ENCODE peak calls at places on chromosomes 7 and 10, in ten cellular contexts. One of them, this sample, is unnamed.

GRCh38 chr10:114917459-114917858 is 20.5 kb upstream of the TRUB1 start:
- DNase-seq in endodermal cell: no peak
- DNase-seq in stomach: no peak
- DNase-seq in Peyer's patch: no peak
- DNase-seq in BJ: no peak
- DNase-seq in brain microvascular endothelial cell: no peak
- DNase-seq in astrocyte of the spinal cord: no peak
- DNase-seq in tibial nerve: no peak
- DNase-seq in psoas muscle: no peak
- DNase-seq in cardiac fibroblast: no peak
- DNase-seq in this sample: no peak

GRCh38 chr7:149880871-149881301 is 7.1 kb downstream of the ATP6V0E2 start:
- DNase-seq in astrocyte of the spinal cord: no peak
- DNase-seq in Peyer's patch: no peak
- DNase-seq in psoas muscle: no peak
- DNase-seq in endodermal cell: peak
- DNase-seq in BJ: no peak
- DNase-seq in tibial nerve: no peak
- DNase-seq in brain microvascular endothelial cell: no peak
- DNase-seq in cardiac fibroblast: no peak
- DNase-seq in stomach: no peak
- DNase-seq in this sample: no peak

GRCh38 chr10:125063256-125063945 is 97.0 kb downstream of the CTBP2 start:
- DNase-seq in stomach: no peak
- DNase-seq in psoas muscle: peak
- DNase-seq in brain microvascular endothelial cell: no peak
- DNase-seq in Peyer's patch: no peak
- DNase-seq in astrocyte of the spinal cord: no peak
- DNase-seq in endodermal cell: no peak
- DNase-seq in tibial nerve: no peak
- DNase-seq in cardiac fibroblast: no peak
- DNase-seq in BJ: peak
- DNase-seq in this sample: no peak

GRCh38 chr10:78781251-78781913 is 287.4 kb upstream of the ZMIZ1 start:
- DNase-seq in tibial nerve: no peak
- DNase-seq in BJ: no peak
- DNase-seq in Peyer's patch: no peak
- DNase-seq in endodermal cell: peak
- DNase-seq in psoas muscle: no peak
- DNase-seq in astrocyte of the spinal cord: no peak
- DNase-seq in cardiac fibroblast: no peak
- DNase-seq in brain microvascular endothelial cell: no peak
- DNase-seq in stomach: no peak
- DNase-seq in this sample: no peak

GRCh38 chr7:155163696-155164095 is 93.6 kb downstream of the HTR5A start:
- DNase-seq in stomach: peak
- DNase-seq in psoas muscle: no peak
- DNase-seq in astrocyte of the spinal cord: no peak
- DNase-seq in cardiac fibroblast: no peak
- DNase-seq in endodermal cell: no peak
- DNase-seq in tibial nerve: no peak
- DNase-seq in brain microvascular endothelial cell: no peak
- DNase-seq in BJ: no peak
- DNase-seq in Peyer's patch: no peak
- DNase-seq in this sample: no peak

GRCh38 chr10:68517188-68517587 is 10.1 kb downstream of the SLC25A16 start:
- DNase-seq in endodermal cell: no peak
- DNase-seq in BJ: no peak
- DNase-seq in tibial nerve: no peak
- DNase-seq in Peyer's patch: peak
- DNase-seq in psoas muscle: no peak
- DNase-seq in cardiac fibroblast: no peak
- DNase-seq in stomach: no peak
- DNase-seq in astrocyte of the spinal cord: no peak
- DNase-seq in brain microvascular endothelial cell: no peak
- DNase-seq in this sample: no peak

GRCh38 chr10:74371696-74372095 is 220.7 kb downstream of the ADK start:
- DNase-seq in Peyer's patch: no peak
- DNase-seq in endodermal cell: no peak
- DNase-seq in BJ: no peak
- DNase-seq in astrocyte of the spinal cord: peak
- DNase-seq in cardiac fibroblast: peak
- DNase-seq in stomach: no peak
- DNase-seq in tibial nerve: no peak
- DNase-seq in brain microvascular endothelial cell: peak
- DNase-seq in psoas muscle: no peak
- DNase-seq in this sample: no peak

GRCh38 chr10:93437946-93438795 is 44.0 kb downstream of the MYOF start:
- DNase-seq in tibial nerve: no peak
- DNase-seq in psoas muscle: no peak
- DNase-seq in BJ: no peak
- DNase-seq in Peyer's patch: no peak
- DNase-seq in cardiac fibroblast: peak
- DNase-seq in endodermal cell: no peak
- DNase-seq in brain microvascular endothelial cell: peak
- DNase-seq in stomach: no peak
- DNase-seq in astrocyte of the spinal cord: peak
- DNase-seq in this sample: peak

GRCh38 chr10:111035542-111035941 is 41.3 kb upstream of the ADRA2A start:
- DNase-seq in tibial nerve: no peak
- DNase-seq in endodermal cell: no peak
- DNase-seq in brain microvascular endothelial cell: no peak
- DNase-seq in psoas muscle: no peak
- DNase-seq in BJ: no peak
- DNase-seq in Peyer's patch: no peak
- DNase-seq in cardiac fibroblast: peak
- DNase-seq in astrocyte of the spinal cord: peak
- DNase-seq in stomach: no peak
- DNase-seq in this sample: no peak

GRCh38 chr10:111039522-111039921 is 37.3 kb upstream of the ADRA2A start:
- DNase-seq in astrocyte of the spinal cord: no peak
- DNase-seq in psoas muscle: no peak
- DNase-seq in stomach: no peak
- DNase-seq in endodermal cell: no peak
- DNase-seq in BJ: no peak
- DNase-seq in cardiac fibroblast: no peak
- DNase-seq in brain microvascular endothelial cell: no peak
- DNase-seq in Peyer's patch: no peak
- DNase-seq in tibial nerve: no peak
- DNase-seq in this sample: no peak

GRCh38 chr10:111034598-111035310 is 42.1 kb upstream of the ADRA2A start:
- DNase-seq in BJ: peak
- DNase-seq in brain microvascular endothelial cell: no peak
- DNase-seq in Peyer's patch: no peak
- DNase-seq in stomach: no peak
- DNase-seq in cardiac fibroblast: peak
- DNase-seq in tibial nerve: no peak
- DNase-seq in astrocyte of the spinal cord: peak
- DNase-seq in psoas muscle: no peak
- DNase-seq in endodermal cell: no peak
- DNase-seq in this sample: no peak

DNA sequence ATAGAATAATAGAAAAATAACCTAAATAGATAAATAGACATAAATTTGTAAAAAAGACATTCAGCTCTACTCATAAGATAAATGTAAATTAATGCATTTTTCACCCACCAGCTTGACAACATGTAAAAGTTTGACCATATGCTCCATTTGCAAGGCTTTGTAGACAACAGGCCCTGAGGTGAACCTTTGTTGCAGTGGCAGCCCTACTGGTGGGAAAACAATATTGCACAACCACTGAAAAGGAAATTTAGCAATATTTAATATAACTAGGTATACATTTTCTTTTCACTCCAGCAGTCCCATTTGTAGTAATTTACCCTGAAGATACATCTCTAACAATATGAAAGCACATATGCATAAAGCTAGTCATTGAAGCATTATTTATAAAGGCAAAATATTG is 39.0 kb upstream of the ADRA2A start:
- DNase-seq in brain microvascular endothelial cell: no peak
- DNase-seq in astrocyte of the spinal cord: no peak
- DNase-seq in tibial nerve: no peak
- DNase-seq in endodermal cell: no peak
- DNase-seq in Peyer's patch: no peak
- DNase-seq in psoas muscle: no peak
- DNase-seq in cardiac fibroblast: peak
- DNase-seq in stomach: no peak
- DNase-seq in BJ: no peak
- DNase-seq in this sample: no peak
- TF ChIP-seq CTCF in brain microvascular endothelial cell: peak
- TF ChIP-seq CTCF in astrocyte of the spinal cord: peak
- TF ChIP-seq CTCF in tibial nerve: no peak
- TF ChIP-seq CTCF in endodermal cell: peak
- TF ChIP-seq CTCF in Peyer's patch: peak
- TF ChIP-seq CTCF in psoas muscle: no peak
- TF ChIP-seq CTCF in cardiac fibroblast: peak
- TF ChIP-seq CTCF in stomach: no peak
- TF ChIP-seq CTCF in BJ: peak
- TF ChIP-seq CTCF in this sample: peak

DNA sequence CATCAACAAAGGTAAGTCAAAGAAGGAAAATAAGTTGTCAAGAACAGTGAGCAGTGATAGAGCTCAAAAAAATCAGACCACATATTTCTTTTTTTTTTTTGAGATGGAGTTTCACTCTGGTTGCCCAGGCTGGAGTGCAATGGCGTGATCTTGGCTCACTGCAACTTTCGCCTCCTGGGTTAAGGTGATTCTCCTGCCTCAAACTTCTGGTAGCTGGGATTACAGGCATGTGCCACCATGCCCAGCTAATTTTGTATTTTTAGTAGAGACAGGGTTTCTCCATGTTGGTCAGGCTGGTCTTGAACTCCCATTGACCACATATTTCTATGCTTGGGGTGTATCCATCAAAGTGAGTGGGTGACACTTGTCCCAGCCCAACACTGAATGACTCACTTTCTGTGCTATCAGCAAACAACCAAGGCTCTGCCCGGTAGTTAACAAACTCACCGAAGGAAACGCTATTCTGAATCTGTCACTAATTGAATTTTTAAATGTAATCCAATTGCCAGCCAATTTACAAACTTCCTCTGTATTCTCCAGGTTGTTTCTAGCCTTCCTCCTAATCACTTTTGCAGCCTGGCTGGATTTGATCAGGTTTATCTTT is 19.6 kb upstream of the SMNDC1 start:
- DNase-seq in astrocyte of the spinal cord: no peak
- DNase-seq in stomach: no peak
- DNase-seq in tibial nerve: no peak
- DNase-seq in cardiac fibroblast: no peak
- DNase-seq in psoas muscle: no peak
- DNase-seq in brain microvascular endothelial cell: peak
- DNase-seq in BJ: no peak
- DNase-seq in Peyer's patch: no peak
- DNase-seq in endodermal cell: peak
- DNase-seq in this sample: peak
- H3K4me3 ChIP-seq in astrocyte of the spinal cord: no peak
- H3K4me3 ChIP-seq in stomach: no peak
- H3K4me3 ChIP-seq in tibial nerve: no peak
- H3K4me3 ChIP-seq in cardiac fibroblast: no peak
- H3K4me3 ChIP-seq in psoas muscle: no peak
- H3K4me3 ChIP-seq in brain microvascular endothelial cell: no peak
- H3K4me3 ChIP-seq in BJ: no peak
- H3K4me3 ChIP-seq in Peyer's patch: no peak
- H3K4me3 ChIP-seq in endodermal cell: no peak
- H3K4me3 ChIP-seq in this sample: no peak

DNA sequence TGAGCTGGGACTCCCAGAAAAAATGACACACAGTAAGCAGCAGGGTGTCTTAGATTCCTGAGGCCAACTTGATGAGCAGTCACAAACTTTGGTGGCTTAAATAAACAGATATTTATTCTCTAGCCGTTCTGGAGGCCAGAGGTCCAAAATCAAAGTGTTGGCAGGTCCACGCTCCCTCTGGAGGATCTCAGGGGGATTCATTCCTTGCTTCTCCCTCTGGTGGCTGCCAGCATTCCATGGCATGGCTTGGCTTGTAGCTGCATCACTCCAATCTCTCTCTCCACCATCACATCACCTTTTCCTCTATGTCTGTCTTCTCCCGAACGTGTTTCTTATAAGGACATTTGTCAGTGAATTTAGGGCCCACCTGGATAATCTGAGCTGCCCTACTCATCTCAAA is 98.4 kb downstream of the OSBPL3 start:
- DNase-seq in endodermal cell: peak
- DNase-seq in BJ: no peak
- DNase-seq in stomach: no peak
- DNase-seq in astrocyte of the spinal cord: no peak
- DNase-seq in Peyer's patch: no peak
- DNase-seq in cardiac fibroblast: no peak
- DNase-seq in tibial nerve: no peak
- DNase-seq in brain microvascular endothelial cell: no peak
- DNase-seq in psoas muscle: no peak
- DNase-seq in this sample: no peak
- TF ChIP-seq CTCF in endodermal cell: peak
- TF ChIP-seq CTCF in BJ: no peak
- TF ChIP-seq CTCF in stomach: no peak
- TF ChIP-seq CTCF in astrocyte of the spinal cord: peak
- TF ChIP-seq CTCF in Peyer's patch: peak
- TF ChIP-seq CTCF in cardiac fibroblast: no peak
- TF ChIP-seq CTCF in tibial nerve: no peak
- TF ChIP-seq CTCF in brain microvascular endothelial cell: peak
- TF ChIP-seq CTCF in psoas muscle: no peak
- TF ChIP-seq CTCF in this sample: peak

GRCh38 chr10:22017283-22018020 is 13.9 kb upstream of the DNAJC1 start:
- DNase-seq in endodermal cell: no peak
- DNase-seq in cardiac fibroblast: peak
- DNase-seq in BJ: no peak
- DNase-seq in brain microvascular endothelial cell: no peak
- DNase-seq in tibial nerve: no peak
- DNase-seq in stomach: no peak
- DNase-seq in astrocyte of the spinal cord: no peak
- DNase-seq in Peyer's patch: no peak
- DNase-seq in psoas muscle: no peak
- DNase-seq in this sample: peak

GRCh38 chr10:22023508-22023907 is 20.0 kb upstream of the DNAJC1 start:
- DNase-seq in brain microvascular endothelial cell: no peak
- DNase-seq in psoas muscle: no peak
- DNase-seq in Peyer's patch: no peak
- DNase-seq in stomach: no peak
- DNase-seq in BJ: no peak
- DNase-seq in endodermal cell: no peak
- DNase-seq in tibial nerve: no peak
- DNase-seq in cardiac fibroblast: no peak
- DNase-seq in astrocyte of the spinal cord: no peak
- DNase-seq in this sample: no peak

GRCh38 chr10:22026287-22026686 is 22.8 kb upstream of the DNAJC1 start:
- DNase-seq in stomach: no peak
- DNase-seq in brain microvascular endothelial cell: no peak
- DNase-seq in tibial nerve: no peak
- DNase-seq in psoas muscle: no peak
- DNase-seq in astrocyte of the spinal cord: no peak
- DNase-seq in BJ: no peak
- DNase-seq in endodermal cell: no peak
- DNase-seq in cardiac fibroblast: no peak
- DNase-seq in Peyer's patch: no peak
- DNase-seq in this sample: no peak

GRCh38 chr10:22027666-22028238 is 24.2 kb upstream of the DNAJC1 start:
- DNase-seq in tibial nerve: no peak
- DNase-seq in endodermal cell: no peak
- DNase-seq in brain microvascular endothelial cell: no peak
- DNase-seq in stomach: no peak
- DNase-seq in astrocyte of the spinal cord: no peak
- DNase-seq in cardiac fibroblast: no peak
- DNase-seq in psoas muscle: no peak
- DNase-seq in BJ: no peak
- DNase-seq in Peyer's patch: no peak
- DNase-seq in this sample: no peak

DNA sequence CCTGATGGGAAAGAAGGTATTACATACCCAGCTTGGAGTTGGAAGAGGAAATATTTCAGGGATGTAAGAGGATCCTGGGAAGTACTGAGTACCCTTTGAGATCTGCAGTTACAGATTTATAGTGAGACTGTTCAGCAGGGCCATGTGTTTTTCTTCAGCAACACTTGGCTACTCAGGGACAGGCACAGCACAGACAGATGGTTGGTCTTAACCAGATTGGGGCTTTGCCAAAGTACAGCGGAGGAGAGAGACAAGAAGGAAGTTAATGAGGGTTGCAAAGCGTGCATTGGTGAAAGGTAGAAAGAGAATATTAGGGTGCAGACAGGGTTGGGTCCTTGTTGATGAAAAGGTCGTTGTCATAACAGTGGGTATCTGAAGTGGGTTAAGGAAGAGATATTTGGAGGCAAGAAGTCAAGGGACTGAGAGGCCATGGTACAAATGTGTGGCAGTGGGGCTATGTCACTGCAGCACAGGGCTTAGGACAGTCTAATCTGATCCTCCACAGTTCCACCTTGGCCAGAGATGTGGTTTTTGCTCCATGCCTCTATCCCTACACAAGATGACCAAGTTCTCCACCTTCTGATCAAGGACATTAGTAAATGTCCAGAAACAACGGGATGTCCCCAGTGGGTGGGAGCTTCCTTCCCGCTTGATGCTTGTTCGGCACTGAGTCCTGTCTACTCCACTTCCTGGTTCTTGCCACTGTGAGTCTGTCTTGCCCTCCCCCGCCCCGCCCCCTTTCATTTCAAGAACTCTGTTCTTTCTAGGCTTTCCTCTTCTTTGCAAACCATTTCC is 18.9 kb upstream of the DNAJC1 start:
- DNase-seq in psoas muscle: no peak
- DNase-seq in brain microvascular endothelial cell: no peak
- DNase-seq in cardiac fibroblast: peak
- DNase-seq in Peyer's patch: peak
- DNase-seq in tibial nerve: no peak
- DNase-seq in endodermal cell: no peak
- DNase-seq in astrocyte of the spinal cord: no peak
- DNase-seq in stomach: no peak
- DNase-seq in BJ: no peak
- DNase-seq in this sample: no peak
- H3K4me3 ChIP-seq in psoas muscle: no peak
- H3K4me3 ChIP-seq in brain microvascular endothelial cell: no peak
- H3K4me3 ChIP-seq in cardiac fibroblast: no peak
- H3K4me3 ChIP-seq in Peyer's patch: peak
- H3K4me3 ChIP-seq in tibial nerve: no peak
- H3K4me3 ChIP-seq in endodermal cell: no peak
- H3K4me3 ChIP-seq in astrocyte of the spinal cord: no peak
- H3K4me3 ChIP-seq in stomach: no peak
- H3K4me3 ChIP-seq in BJ: no peak
- H3K4me3 ChIP-seq in this sample: no peak